ENCODE peak calls at places on chromosomes 13 and 19, in six cellular contexts. K is uterus, W is thyroid gland, C is H54, F is breast epithelium, E is tibial nerve. L is an unnamed sample.
A peak's percentile ranks its signal among the peaks of the same experiment; 100 is the strongest.

GRCh38 chr19:49691243-49692101 is 556 bp downstream of the CPT1C start:
- DNase-seq in K (peak; percentile 73), W (peak; percentile 35), C (peak; percentile 74), F (no peak), E (no peak), L (peak; percentile 70)

GRCh38 chr13:99959538-99960230 is 11.9 kb downstream of the ZIC5 start:
- DNase-seq in K (no peak), W (no peak), C (no peak), F (no peak), E (no peak), L (no peak)

GRCh38 chr13:43830481-43830873 is 43.7 kb upstream of the ENOX1 start:
- DNase-seq in K (no peak), W (no peak), C (no peak), F (no peak), E (no peak), L (peak; percentile 79)

GRCh38 chr13:84037937-84038464 is 155.7 kb upstream of the SLITRK1 start:
- DNase-seq in K (no peak), W (no peak), C (no peak), F (no peak), E (no peak), L (no peak)

GRCh38 chr19:34365463-34366401 is 736 bp downstream of the GPI start:
- DNase-seq in K (peak; percentile 35), W (peak; percentile 54), C (peak; percentile 75), F (no peak), E (no peak), L (peak; percentile 32)

GRCh38 chr13:45519473-45519872 is 54.7 kb downstream of the COG3 start:
- DNase-seq in K (no peak), W (no peak), C (no peak), F (no peak), E (no peak), L (no peak)

GRCh38 chr13:66014757-66015156 is 1215.4 kb downstream of the PCDH9 start:
- DNase-seq in K (no peak), W (no peak), C (no peak), F (no peak), E (no peak), L (peak; percentile 2)

GRCh38 chr19:4896372-4896771 is 6.3 kb downstream of the ARRDC5 start:
- DNase-seq in K (no peak), W (no peak), C (peak; percentile 44), F (no peak), E (no peak), L (peak; percentile 47)

GRCh38 chr19:55563261-55563690 is 17.4 kb downstream of the ZNF579 start:
- DNase-seq in K (peak; percentile 69), W (no peak), C (no peak), F (no peak), E (no peak), L (no peak)

GRCh38 chr13:75437582-75438318 is 44.2 kb downstream of the TBC1D4 start:
- DNase-seq in K (no peak), W (no peak), C (no peak), F (no peak), E (no peak), L (peak; percentile 35)

GRCh38 chr19:10283301-10283733 is 3.4 kb upstream of the ICAM4 start:
- DNase-seq in K (no peak), W (peak; percentile 72), C (no peak), F (no peak), E (no peak), L (no peak)

GRCh38 chr19:8338835-8339234 is 4.2 kb downstream of the KANK3 start:
- DNase-seq in K (no peak), W (no peak), C (no peak), F (no peak), E (no peak), L (no peak)

GRCh38 chr13:48618937-48619336 is 34.8 kb upstream of the CYSLTR2 start:
- DNase-seq in K (no peak), W (no peak), C (no peak), F (no peak), E (no peak), L (no peak)

GRCh38 chr19:36847968-36848367 is 2.7 kb upstream of the ZNF345 start:
- DNase-seq in K (no peak), W (no peak), C (no peak), F (no peak), E (no peak), L (no peak)

GRCh38 chr19:36849701-36850645 is 703 bp upstream of the ZNF345 start:
- DNase-seq in K (peak; percentile 88), W (peak; percentile 89), C (peak; percentile 85), F (peak; percentile 81), E (peak; percentile 87), L (peak; percentile 89)

GRCh38 chr19:36851898-36852297 is 1.2 kb downstream of the ZNF345 start:
- DNase-seq in K (no peak), W (no peak), C (no peak), F (no peak), E (no peak), L (no peak)

DNA sequence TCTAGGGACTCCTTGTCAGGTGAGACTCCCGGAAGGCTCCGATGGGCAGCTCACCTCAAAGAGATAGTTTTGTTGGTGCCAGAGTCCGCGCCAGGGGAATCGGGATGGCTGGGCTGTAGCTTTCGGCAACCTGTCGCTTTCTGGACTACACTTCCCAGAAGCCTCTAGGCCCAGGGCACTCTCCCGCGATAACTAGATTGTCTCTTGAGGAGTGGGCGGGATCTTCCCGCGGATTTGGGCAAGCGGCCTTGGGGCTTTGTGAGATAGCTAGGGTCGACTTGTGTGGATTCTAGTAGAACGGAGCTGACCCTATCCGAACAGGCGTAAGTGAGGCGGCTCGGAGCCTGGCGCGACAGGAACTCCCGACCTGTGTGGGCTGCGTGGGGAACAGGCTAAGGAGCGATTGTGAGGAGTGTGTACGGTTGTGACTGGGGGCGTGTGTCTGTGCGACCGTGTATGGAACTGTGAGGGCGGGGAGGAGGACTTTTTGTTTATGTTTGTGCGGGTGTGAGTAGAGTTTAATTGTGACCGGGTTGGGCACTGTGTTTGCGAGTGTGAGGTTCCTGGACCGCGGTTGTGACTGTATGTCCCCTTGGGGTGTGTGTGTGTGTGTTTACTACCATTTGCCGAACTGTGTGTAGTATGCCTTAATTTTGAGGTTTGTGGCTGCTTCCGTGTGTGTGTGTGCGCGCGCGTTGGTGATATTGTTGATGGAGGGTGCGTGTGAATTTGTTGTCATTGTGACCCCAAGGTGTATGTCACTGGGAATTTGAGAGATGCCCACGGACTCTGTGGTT is at the start of gene ZNF345:
- DNase-seq in K (peak; percentile 90), W (peak; percentile 94), C (peak; percentile 83), F (peak; percentile 87), E (peak; percentile 90), L (peak; percentile 94)
- TF ChIP-seq POLR2A in K (peak; percentile 12), W (peak; percentile 41), C (peak; percentile 27), F (peak; percentile 32), E (no peak), L (peak; percentile 45)

DNA sequence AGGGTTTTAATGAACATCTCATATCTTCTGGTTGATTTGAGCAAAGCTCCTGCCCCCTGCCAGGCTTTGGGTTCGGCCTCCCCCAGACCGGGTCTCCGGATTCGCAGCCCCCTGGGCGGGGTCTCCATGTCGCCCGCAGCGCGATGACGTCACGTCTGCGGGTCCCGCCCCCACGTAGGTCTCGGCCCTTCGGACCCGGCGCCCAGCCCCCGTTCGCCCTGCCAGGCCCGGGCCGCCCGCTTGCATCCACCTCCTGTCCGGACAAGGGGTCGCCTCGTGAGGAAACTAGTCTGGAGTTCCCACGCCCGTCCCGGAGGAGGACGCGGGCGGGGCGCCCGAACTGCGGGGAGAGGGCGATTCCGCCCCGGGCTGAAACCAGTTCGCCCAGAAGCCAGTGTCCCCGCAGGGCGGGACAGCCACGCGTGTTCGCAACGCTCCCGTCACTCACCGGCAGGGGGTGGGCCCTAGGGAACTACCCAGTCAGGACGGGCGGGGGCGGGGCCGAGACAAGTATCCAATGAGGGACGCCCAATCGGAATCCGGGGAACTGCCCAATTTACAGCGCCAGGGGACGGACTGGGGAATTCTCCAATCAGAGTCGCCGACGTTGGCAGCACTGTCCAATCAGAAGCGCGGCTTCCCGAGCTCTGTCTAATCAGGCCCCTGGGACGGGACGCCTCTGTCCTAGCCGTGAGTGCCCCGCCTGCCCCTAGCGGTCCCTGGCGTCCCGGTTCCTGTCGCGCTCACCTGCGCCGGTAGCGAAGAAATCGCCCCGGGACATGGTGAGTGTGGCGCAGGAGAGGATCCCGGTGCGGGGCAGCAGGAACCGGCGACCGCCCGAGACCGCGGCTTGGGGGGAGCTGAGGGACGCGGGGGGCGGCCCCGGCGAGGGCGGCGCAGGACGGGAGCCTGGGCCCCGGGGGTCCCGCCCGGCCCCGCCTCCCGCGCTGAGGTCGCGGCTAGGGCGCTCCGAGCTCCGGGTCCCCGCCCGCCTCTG is at the start of gene ZNF555:
- DNase-seq in K (peak; percentile 99), W (peak; percentile 100), C (peak; percentile 100), F (peak; percentile 100), E (peak; percentile 100), L (peak; percentile 98)
- TF ChIP-seq POLR2A in K (no peak), W (peak; percentile 75), C (peak; percentile 72), F (no peak), E (no peak), L (peak; percentile 29)

GRCh38 chr19:2055871-2056809 is 5.1 kb upstream of the MKNK2 start:
- DNase-seq in K (peak; percentile 77), W (peak; percentile 43), C (no peak), F (no peak), E (peak; percentile 66), L (peak; percentile 64)
- TF ChIP-seq POLR2A in K (peak; percentile 28), W (peak; percentile 29), C (peak; percentile 43), F (peak; percentile 24), E (peak; percentile 29), L (no peak)

GRCh38 chr19:48634424-48635262 is 2.5 kb downstream of the DBP start:
- DNase-seq in K (peak; percentile 98), W (peak; percentile 99), C (peak; percentile 79), F (peak; percentile 98), E (peak; percentile 97), L (peak; percentile 92)
- TF ChIP-seq POLR2A in K (peak; percentile 78), W (peak; percentile 93), C (no peak), F (peak; percentile 53), E (peak; percentile 28), L (no peak)

GRCh38 chr19:19064098-19064722 is 416 bp downstream of the SLC25A42 start:
- DNase-seq in K (no peak), W (peak; percentile 38), C (no peak), F (no peak), E (no peak), L (no peak)
- TF ChIP-seq POLR2A in K (no peak), W (no peak), C (no peak), F (no peak), E (no peak), L (no peak)

DNA sequence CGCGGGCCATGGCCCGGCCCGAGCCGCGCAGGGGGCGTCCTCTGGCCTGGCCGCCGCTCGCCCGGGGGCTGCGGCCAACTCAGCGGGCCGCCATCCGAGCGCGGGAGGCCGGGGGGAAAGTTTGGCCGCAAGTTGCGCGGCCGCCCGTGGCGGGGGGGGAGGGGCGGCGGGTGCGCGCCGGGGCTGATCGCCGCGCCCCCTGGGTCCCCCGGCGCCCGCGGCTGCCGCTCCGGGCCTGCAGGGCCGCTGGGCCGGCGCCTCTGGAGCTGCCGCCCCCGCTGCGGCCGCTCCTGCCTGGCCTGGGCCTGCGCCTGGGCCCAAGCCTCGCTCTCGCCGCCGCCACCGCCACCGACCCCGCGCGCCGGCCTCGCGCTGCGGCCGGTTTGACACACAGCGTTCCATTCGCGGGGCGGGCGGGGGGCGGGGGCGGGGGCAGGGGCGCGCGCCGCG is at the start of gene NR2F6:
- DNase-seq in K (peak; percentile 37), W (no peak), C (no peak), F (no peak), E (no peak), L (no peak)
- TF ChIP-seq POLR2A in K (peak; percentile 50), W (peak; percentile 71), C (peak; percentile 67), F (no peak), E (no peak), L (no peak)

GRCh38 chr19:3434630-3435553 is 45.4 kb downstream of the SMIM24 start:
- DNase-seq in K (peak; percentile 96), W (peak; percentile 95), C (peak; percentile 95), F (peak; percentile 97), E (peak; percentile 87), L (peak; percentile 93)
- TF ChIP-seq POLR2A in K (no peak), W (peak; percentile 56), C (no peak), F (no peak), E (no peak), L (no peak)

L was measured in IMR-90.